ENCODE peak calls at places on chromosome 15, in ten cellular contexts. One of them, this sample, is unnamed.

GRCh38 chr15:101017935-101018849 is 99.0 kb downstream of the LRRK1 start:
- DNase-seq in H1: no peak
- DNase-seq in HCT116: no peak
- DNase-seq in SK-N-SH: no peak
- DNase-seq in fibroblast of lung: peak; percentile 92
- DNase-seq in neural progenitor cell: no peak
- DNase-seq in H9: peak; percentile 19
- DNase-seq in DND-41: no peak
- DNase-seq in IMR-90: peak; percentile 61
- DNase-seq in neuronal stem cell: no peak
- DNase-seq in this sample: no peak

GRCh38 chr15:49309889-49310288 is 113.2 kb upstream of the FGF7 start:
- DNase-seq in H1: no peak
- DNase-seq in HCT116: no peak
- DNase-seq in SK-N-SH: no peak
- DNase-seq in fibroblast of lung: no peak
- DNase-seq in neural progenitor cell: no peak
- DNase-seq in H9: no peak
- DNase-seq in DND-41: no peak
- DNase-seq in IMR-90: no peak
- DNase-seq in neuronal stem cell: no peak
- DNase-seq in this sample: no peak

GRCh38 chr15:43225201-43225949 is 4.6 kb upstream of the EPB42 start:
- DNase-seq in H1: no peak
- DNase-seq in HCT116: peak; percentile 56
- DNase-seq in SK-N-SH: peak; percentile 71
- DNase-seq in fibroblast of lung: peak; percentile 68
- DNase-seq in neural progenitor cell: peak; percentile 79
- DNase-seq in H9: peak; percentile 63
- DNase-seq in DND-41: peak; percentile 49
- DNase-seq in IMR-90: peak; percentile 63
- DNase-seq in neuronal stem cell: peak; percentile 37
- DNase-seq in this sample: peak; percentile 91

GRCh38 chr15:80779658-80780415 is 667 bp downstream of the CEMIP start:
- DNase-seq in H1: peak; percentile 10
- DNase-seq in HCT116: no peak
- DNase-seq in SK-N-SH: peak; percentile 74
- DNase-seq in fibroblast of lung: peak; percentile 25
- DNase-seq in neural progenitor cell: peak; percentile 51
- DNase-seq in H9: peak; percentile 54
- DNase-seq in DND-41: no peak
- DNase-seq in IMR-90: peak; percentile 43
- DNase-seq in neuronal stem cell: peak; percentile 17
- DNase-seq in this sample: no peak

GRCh38 chr15:89051875-89052274 is 36.4 kb upstream of the ABHD2 start:
- DNase-seq in H1: no peak
- DNase-seq in HCT116: no peak
- DNase-seq in SK-N-SH: no peak
- DNase-seq in fibroblast of lung: peak; percentile 93
- DNase-seq in neural progenitor cell: no peak
- DNase-seq in H9: no peak
- DNase-seq in DND-41: no peak
- DNase-seq in IMR-90: peak; percentile 98
- DNase-seq in neuronal stem cell: no peak
- DNase-seq in this sample: no peak

GRCh38 chr15:31887246-31887645 is 143.1 kb upstream of the CHRNA7 start:
- DNase-seq in H1: no peak
- DNase-seq in HCT116: no peak
- DNase-seq in SK-N-SH: peak; percentile 70
- DNase-seq in fibroblast of lung: no peak
- DNase-seq in neural progenitor cell: peak; percentile 63
- DNase-seq in H9: peak; percentile 58
- DNase-seq in DND-41: no peak
- DNase-seq in IMR-90: no peak
- DNase-seq in neuronal stem cell: no peak
- DNase-seq in this sample: no peak

GRCh38 chr15:47135279-47135678 is 582.0 kb upstream of the SEMA6D start:
- DNase-seq in H1: no peak
- DNase-seq in HCT116: no peak
- DNase-seq in SK-N-SH: no peak
- DNase-seq in fibroblast of lung: no peak
- DNase-seq in neural progenitor cell: no peak
- DNase-seq in H9: no peak
- DNase-seq in DND-41: no peak
- DNase-seq in IMR-90: no peak
- DNase-seq in neuronal stem cell: no peak
- DNase-seq in this sample: no peak

GRCh38 chr15:27977656-27978055 is 121.5 kb downstream of the OCA2 start:
- DNase-seq in H1: no peak
- DNase-seq in HCT116: no peak
- DNase-seq in SK-N-SH: no peak
- DNase-seq in fibroblast of lung: no peak
- DNase-seq in neural progenitor cell: no peak
- DNase-seq in H9: no peak
- DNase-seq in DND-41: no peak
- DNase-seq in IMR-90: no peak
- DNase-seq in neuronal stem cell: no peak
- DNase-seq in this sample: no peak

GRCh38 chr15:91104111-91104510 is 4.1 kb downstream of the SV2B start:
- DNase-seq in H1: no peak
- DNase-seq in HCT116: no peak
- DNase-seq in SK-N-SH: no peak
- DNase-seq in fibroblast of lung: no peak
- DNase-seq in neural progenitor cell: no peak
- DNase-seq in H9: no peak
- DNase-seq in DND-41: no peak
- DNase-seq in IMR-90: no peak
- DNase-seq in neuronal stem cell: no peak
- DNase-seq in this sample: no peak

GRCh38 chr15:60155661-60156060 is 151.6 kb downstream of the FOXB1 start:
- DNase-seq in H1: no peak
- DNase-seq in HCT116: no peak
- DNase-seq in SK-N-SH: no peak
- DNase-seq in fibroblast of lung: peak; percentile 19
- DNase-seq in neural progenitor cell: no peak
- DNase-seq in H9: no peak
- DNase-seq in DND-41: no peak
- DNase-seq in IMR-90: peak; percentile 16
- DNase-seq in neuronal stem cell: no peak
- DNase-seq in this sample: no peak

GRCh38 chr15:96687388-96688107 is 357.0 kb downstream of the NR2F2 start:
- DNase-seq in H1: no peak
- DNase-seq in HCT116: no peak
- DNase-seq in SK-N-SH: no peak
- DNase-seq in fibroblast of lung: no peak
- DNase-seq in neural progenitor cell: no peak
- DNase-seq in H9: no peak
- DNase-seq in DND-41: no peak
- DNase-seq in IMR-90: no peak
- DNase-seq in neuronal stem cell: no peak
- DNase-seq in this sample: no peak

GRCh38 chr15:52018244-52018643 is 775 bp upstream of the MAPK6 start:
- DNase-seq in H1: no peak
- DNase-seq in HCT116: no peak
- DNase-seq in SK-N-SH: no peak
- DNase-seq in fibroblast of lung: peak; percentile 67
- DNase-seq in neural progenitor cell: no peak
- DNase-seq in H9: no peak
- DNase-seq in DND-41: no peak
- DNase-seq in IMR-90: peak; percentile 91
- DNase-seq in neuronal stem cell: no peak
- DNase-seq in this sample: no peak

GRCh38 chr15:71278989-71279756 is 163.9 kb downstream of the THSD4 start:
- DNase-seq in H1: no peak
- DNase-seq in HCT116: no peak
- DNase-seq in SK-N-SH: no peak
- DNase-seq in fibroblast of lung: peak; percentile 96
- DNase-seq in neural progenitor cell: no peak
- DNase-seq in H9: no peak
- DNase-seq in DND-41: no peak
- DNase-seq in IMR-90: peak; percentile 97
- DNase-seq in neuronal stem cell: no peak
- DNase-seq in this sample: no peak

GRCh38 chr15:95604634-95605036 is 725.9 kb upstream of the NR2F2 start:
- DNase-seq in H1: no peak
- DNase-seq in HCT116: no peak
- DNase-seq in SK-N-SH: no peak
- DNase-seq in fibroblast of lung: peak; percentile 98
- DNase-seq in neural progenitor cell: no peak
- DNase-seq in H9: no peak
- DNase-seq in DND-41: no peak
- DNase-seq in IMR-90: peak; percentile 94
- DNase-seq in neuronal stem cell: no peak
- DNase-seq in this sample: no peak

GRCh38 chr15:37481126-37481525 is 380.8 kb upstream of the MEIS2 start:
- DNase-seq in H1: no peak
- DNase-seq in HCT116: no peak
- DNase-seq in SK-N-SH: no peak
- DNase-seq in fibroblast of lung: no peak
- DNase-seq in neural progenitor cell: no peak
- DNase-seq in H9: no peak
- DNase-seq in DND-41: no peak
- DNase-seq in IMR-90: no peak
- DNase-seq in neuronal stem cell: no peak
- DNase-seq in this sample: no peak
- H2AFZ ChIP-seq in H1: no peak overlapping the region
- H2AFZ ChIP-seq in HCT116: no peak overlapping the region
- H2AFZ ChIP-seq in SK-N-SH: no peak overlapping the region
- H2AFZ ChIP-seq in fibroblast of lung: no peak overlapping the region
- H2AFZ ChIP-seq in neural progenitor cell: no peak overlapping the region
- H2AFZ ChIP-seq in H9: no peak overlapping the region
- H2AFZ ChIP-seq in DND-41: no peak overlapping the region
- H2AFZ ChIP-seq in IMR-90: no peak overlapping the region
- H2AFZ ChIP-seq in neuronal stem cell: no peak overlapping the region
- H2AFZ ChIP-seq in this sample: no peak overlapping the region

DNA sequence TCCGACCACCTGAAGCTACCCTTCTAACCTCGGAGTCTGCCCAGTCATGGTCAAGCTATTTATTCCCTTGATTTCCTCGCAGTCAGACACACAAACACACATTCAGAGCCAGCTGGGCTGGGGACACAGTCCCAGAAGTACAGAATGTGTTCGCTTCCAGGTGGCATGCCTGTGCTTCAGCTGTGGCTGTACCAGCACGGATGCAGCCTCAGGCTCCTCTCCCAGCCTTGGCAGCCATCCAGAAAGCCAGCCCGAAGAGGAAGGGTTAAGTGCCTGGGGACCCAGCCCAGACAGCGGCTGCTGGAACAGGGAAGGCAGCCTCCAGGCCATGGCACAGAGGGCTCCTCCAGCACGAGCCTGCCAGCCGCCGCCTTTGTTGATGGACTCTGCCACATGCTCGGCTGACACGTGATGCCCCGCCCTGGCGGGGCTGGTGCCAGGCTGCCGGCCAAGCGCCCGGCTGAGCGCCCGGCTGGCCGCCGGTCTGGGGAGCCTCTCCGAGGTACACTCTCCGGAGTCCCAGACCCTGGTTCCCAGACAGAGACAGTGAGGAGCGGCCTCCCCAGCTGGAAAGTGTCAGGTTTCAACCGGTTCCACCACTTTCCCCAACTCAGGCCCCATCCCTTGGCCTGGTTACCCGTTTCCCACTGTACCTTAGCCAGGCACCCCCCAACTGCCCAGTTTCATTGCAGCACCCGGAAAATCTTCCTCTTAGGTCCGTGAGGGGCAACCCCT is 5.4 kb downstream of the BMF start:
- DNase-seq in H1: no peak
- DNase-seq in HCT116: no peak
- DNase-seq in SK-N-SH: peak; percentile 91
- DNase-seq in fibroblast of lung: peak; percentile 81
- DNase-seq in neural progenitor cell: peak; percentile 75
- DNase-seq in H9: peak; percentile 92
- DNase-seq in DND-41: no peak
- DNase-seq in IMR-90: peak; percentile 79
- DNase-seq in neuronal stem cell: no peak
- DNase-seq in this sample: no peak
- H2AFZ ChIP-seq in H1: no peak overlapping the region
- H2AFZ ChIP-seq in HCT116: peak overlapping the region; percentile 2
- H2AFZ ChIP-seq in SK-N-SH: peak overlapping the region; percentile 5
- H2AFZ ChIP-seq in fibroblast of lung: no peak overlapping the region
- H2AFZ ChIP-seq in neural progenitor cell: no peak overlapping the region
- H2AFZ ChIP-seq in H9: no peak overlapping the region
- H2AFZ ChIP-seq in DND-41: no peak overlapping the region
- H2AFZ ChIP-seq in IMR-90: peak overlapping the region; percentile 86
- H2AFZ ChIP-seq in neuronal stem cell: no peak overlapping the region
- H2AFZ ChIP-seq in this sample: no peak overlapping the region

GRCh38 chr15:70196314-70197291 is 98.9 kb upstream of the TLE3 start:
- DNase-seq in H1: peak; percentile 64
- DNase-seq in HCT116: no peak
- DNase-seq in SK-N-SH: no peak
- DNase-seq in fibroblast of lung: peak; percentile 75
- DNase-seq in neural progenitor cell: peak; percentile 94
- DNase-seq in H9: peak; percentile 94
- DNase-seq in DND-41: no peak
- DNase-seq in IMR-90: peak; percentile 88
- DNase-seq in neuronal stem cell: peak; percentile 82
- DNase-seq in this sample: peak; percentile 96
- H2AFZ ChIP-seq in H1: no peak overlapping the region
- H2AFZ ChIP-seq in HCT116: no peak overlapping the region
- H2AFZ ChIP-seq in SK-N-SH: peak overlapping the region; percentile 44
- H2AFZ ChIP-seq in fibroblast of lung: no peak overlapping the region
- H2AFZ ChIP-seq in neural progenitor cell: no peak overlapping the region
- H2AFZ ChIP-seq in H9: no peak overlapping the region
- H2AFZ ChIP-seq in DND-41: no peak overlapping the region
- H2AFZ ChIP-seq in IMR-90: peak overlapping the region; percentile 38
- H2AFZ ChIP-seq in neuronal stem cell: peak overlapping the region; percentile 27
- H2AFZ ChIP-seq in this sample: no peak overlapping the region

GRCh38 chr15:85542895-85543331 is 162.5 kb downstream of the AKAP13 start:
- DNase-seq in H1: no peak
- DNase-seq in HCT116: no peak
- DNase-seq in SK-N-SH: no peak
- DNase-seq in fibroblast of lung: peak; percentile 13
- DNase-seq in neural progenitor cell: no peak
- DNase-seq in H9: no peak
- DNase-seq in DND-41: no peak
- DNase-seq in IMR-90: peak; percentile 43
- DNase-seq in neuronal stem cell: no peak
- DNase-seq in this sample: peak; percentile 59

GRCh38 chr15:85540085-85540797 is 159.8 kb downstream of the AKAP13 start:
- DNase-seq in H1: no peak
- DNase-seq in HCT116: no peak
- DNase-seq in SK-N-SH: no peak
- DNase-seq in fibroblast of lung: no peak
- DNase-seq in neural progenitor cell: no peak
- DNase-seq in H9: no peak
- DNase-seq in DND-41: no peak
- DNase-seq in IMR-90: no peak
- DNase-seq in neuronal stem cell: no peak
- DNase-seq in this sample: peak; percentile 65

GRCh38 chr15:85542488-85542887 is 162.1 kb downstream of the AKAP13 start:
- DNase-seq in H1: no peak
- DNase-seq in HCT116: no peak
- DNase-seq in SK-N-SH: no peak
- DNase-seq in fibroblast of lung: no peak
- DNase-seq in neural progenitor cell: no peak
- DNase-seq in H9: no peak
- DNase-seq in DND-41: no peak
- DNase-seq in IMR-90: no peak
- DNase-seq in neuronal stem cell: no peak
- DNase-seq in this sample: no peak

GRCh38 chr15:85541744-85542143 is 161.3 kb downstream of the AKAP13 start:
- DNase-seq in H1: no peak
- DNase-seq in HCT116: no peak
- DNase-seq in SK-N-SH: no peak
- DNase-seq in fibroblast of lung: no peak
- DNase-seq in neural progenitor cell: no peak
- DNase-seq in H9: no peak
- DNase-seq in DND-41: no peak
- DNase-seq in IMR-90: peak; percentile 37
- DNase-seq in neuronal stem cell: no peak
- DNase-seq in this sample: no peak

GRCh38 chr15:85539491-85539890 is 159.1 kb downstream of the AKAP13 start:
- DNase-seq in H1: no peak
- DNase-seq in HCT116: no peak
- DNase-seq in SK-N-SH: no peak
- DNase-seq in fibroblast of lung: no peak
- DNase-seq in neural progenitor cell: no peak
- DNase-seq in H9: no peak
- DNase-seq in DND-41: no peak
- DNase-seq in IMR-90: no peak
- DNase-seq in neuronal stem cell: no peak
- DNase-seq in this sample: no peak
- H2AFZ ChIP-seq in H1: no peak overlapping the region
- H2AFZ ChIP-seq in HCT116: no peak overlapping the region
- H2AFZ ChIP-seq in SK-N-SH: no peak overlapping the region
- H2AFZ ChIP-seq in fibroblast of lung: no peak overlapping the region
- H2AFZ ChIP-seq in neural progenitor cell: no peak overlapping the region
- H2AFZ ChIP-seq in H9: no peak overlapping the region
- H2AFZ ChIP-seq in DND-41: no peak overlapping the region
- H2AFZ ChIP-seq in IMR-90: no peak overlapping the region
- H2AFZ ChIP-seq in neuronal stem cell: no peak overlapping the region
- H2AFZ ChIP-seq in this sample: no peak overlapping the region

This sample was measured in Karpas-422.